ENCODE peak calls at places on chromosomes 16 and 17, in nine cellular contexts. One of them, this sample, is unnamed.
A peak's percentile ranks its signal among the peaks of the same experiment; 100 is the strongest.

GRCh38 chr16:22693670-22694340 is 120.2 kb upstream of the HS3ST2 start:
- DNase-seq in activated T-cell treated with anti-CD3 and anti-CD28 coated beads for 24 hours: no peak
- DNase-seq in LHCN-M2: peak; percentile 70
- DNase-seq in NCI-H1436 treated with DMSO at 0.1 percent for 48 hours: no peak
- DNase-seq in SHP77: no peak
- DNase-seq in mesothelial cell of epicardium: no peak
- DNase-seq in DMS153: no peak
- DNase-seq in activated CD8-positive, alpha-beta T cell treated with anti-CD3 and anti-CD28 coated beads for 36 hours: no peak
- DNase-seq in transverse colon: no peak
- DNase-seq in this sample: no peak

GRCh38 chr16:69600202-69600601 is 34.4 kb downstream of the NFAT5 start:
- DNase-seq in activated T-cell treated with anti-CD3 and anti-CD28 coated beads for 24 hours: no peak
- DNase-seq in LHCN-M2: no peak
- DNase-seq in NCI-H1436 treated with DMSO at 0.1 percent for 48 hours: no peak
- DNase-seq in SHP77: no peak
- DNase-seq in mesothelial cell of epicardium: no peak
- DNase-seq in DMS153: no peak
- DNase-seq in activated CD8-positive, alpha-beta T cell treated with anti-CD3 and anti-CD28 coated beads for 36 hours: no peak
- DNase-seq in transverse colon: no peak
- DNase-seq in this sample: no peak

GRCh38 chr17:3835410-3836229 is 10.4 kb downstream of the NCBP3 start:
- DNase-seq in activated T-cell treated with anti-CD3 and anti-CD28 coated beads for 24 hours: no peak
- DNase-seq in LHCN-M2: peak; percentile 90
- DNase-seq in NCI-H1436 treated with DMSO at 0.1 percent for 48 hours: no peak
- DNase-seq in SHP77: no peak
- DNase-seq in mesothelial cell of epicardium: no peak
- DNase-seq in DMS153: no peak
- DNase-seq in activated CD8-positive, alpha-beta T cell treated with anti-CD3 and anti-CD28 coated beads for 36 hours: no peak
- DNase-seq in transverse colon: no peak
- DNase-seq in this sample: no peak

GRCh38 chr16:75620326-75621169 is 2.5 kb downstream of the ADAT1 start:
- DNase-seq in activated T-cell treated with anti-CD3 and anti-CD28 coated beads for 24 hours: no peak
- DNase-seq in LHCN-M2: no peak
- DNase-seq in NCI-H1436 treated with DMSO at 0.1 percent for 48 hours: no peak
- DNase-seq in SHP77: no peak
- DNase-seq in mesothelial cell of epicardium: no peak
- DNase-seq in DMS153: no peak
- DNase-seq in activated CD8-positive, alpha-beta T cell treated with anti-CD3 and anti-CD28 coated beads for 36 hours: peak; percentile 70
- DNase-seq in transverse colon: peak; percentile 14
- DNase-seq in this sample: no peak

GRCh38 chr17:28623696-28624095 is 9.7 kb upstream of the RSKR start:
- DNase-seq in activated T-cell treated with anti-CD3 and anti-CD28 coated beads for 24 hours: no peak
- DNase-seq in LHCN-M2: no peak
- DNase-seq in NCI-H1436 treated with DMSO at 0.1 percent for 48 hours: no peak
- DNase-seq in SHP77: no peak
- DNase-seq in mesothelial cell of epicardium: no peak
- DNase-seq in DMS153: no peak
- DNase-seq in activated CD8-positive, alpha-beta T cell treated with anti-CD3 and anti-CD28 coated beads for 36 hours: no peak
- DNase-seq in transverse colon: no peak
- DNase-seq in this sample: no peak

GRCh38 chr16:31134625-31135534 is 647 bp downstream of the PRSS8 start:
- DNase-seq in activated T-cell treated with anti-CD3 and anti-CD28 coated beads for 24 hours: no peak
- DNase-seq in LHCN-M2: no peak
- DNase-seq in NCI-H1436 treated with DMSO at 0.1 percent for 48 hours: no peak
- DNase-seq in SHP77: no peak
- DNase-seq in mesothelial cell of epicardium: no peak
- DNase-seq in DMS153: peak; percentile 37
- DNase-seq in activated CD8-positive, alpha-beta T cell treated with anti-CD3 and anti-CD28 coated beads for 36 hours: no peak
- DNase-seq in transverse colon: peak; percentile 77
- DNase-seq in this sample: no peak

GRCh38 chr16:47143677-47144558 is at the start of gene NETO2:
- DNase-seq in activated T-cell treated with anti-CD3 and anti-CD28 coated beads for 24 hours: peak; percentile 57
- DNase-seq in LHCN-M2: peak; percentile 47
- DNase-seq in NCI-H1436 treated with DMSO at 0.1 percent for 48 hours: no peak
- DNase-seq in SHP77: peak; percentile 82
- DNase-seq in mesothelial cell of epicardium: peak; percentile 39
- DNase-seq in DMS153: no peak
- DNase-seq in activated CD8-positive, alpha-beta T cell treated with anti-CD3 and anti-CD28 coated beads for 36 hours: peak; percentile 56
- DNase-seq in transverse colon: peak; percentile 66
- DNase-seq in this sample: peak; percentile 56

GRCh38 chr17:78563189-78564145 is 13.7 kb downstream of the DNAH17 start:
- DNase-seq in activated T-cell treated with anti-CD3 and anti-CD28 coated beads for 24 hours: no peak
- DNase-seq in LHCN-M2: no peak
- DNase-seq in NCI-H1436 treated with DMSO at 0.1 percent for 48 hours: no peak
- DNase-seq in SHP77: no peak
- DNase-seq in mesothelial cell of epicardium: no peak
- DNase-seq in DMS153: no peak
- DNase-seq in activated CD8-positive, alpha-beta T cell treated with anti-CD3 and anti-CD28 coated beads for 36 hours: no peak
- DNase-seq in transverse colon: no peak
- DNase-seq in this sample: peak; percentile 94

GRCh38 chr17:42832213-42832933 is 824 bp upstream of the PSME3 start:
- DNase-seq in activated T-cell treated with anti-CD3 and anti-CD28 coated beads for 24 hours: peak; percentile 13
- DNase-seq in LHCN-M2: no peak
- DNase-seq in NCI-H1436 treated with DMSO at 0.1 percent for 48 hours: no peak
- DNase-seq in SHP77: no peak
- DNase-seq in mesothelial cell of epicardium: no peak
- DNase-seq in DMS153: no peak
- DNase-seq in activated CD8-positive, alpha-beta T cell treated with anti-CD3 and anti-CD28 coated beads for 36 hours: no peak
- DNase-seq in transverse colon: no peak
- DNase-seq in this sample: no peak

GRCh38 chr17:6323626-6324356 is 111.1 kb downstream of the AIPL1 start:
- DNase-seq in activated T-cell treated with anti-CD3 and anti-CD28 coated beads for 24 hours: no peak
- DNase-seq in LHCN-M2: peak; percentile 45
- DNase-seq in NCI-H1436 treated with DMSO at 0.1 percent for 48 hours: no peak
- DNase-seq in SHP77: no peak
- DNase-seq in mesothelial cell of epicardium: no peak
- DNase-seq in DMS153: peak; percentile 15
- DNase-seq in activated CD8-positive, alpha-beta T cell treated with anti-CD3 and anti-CD28 coated beads for 36 hours: no peak
- DNase-seq in transverse colon: no peak
- DNase-seq in this sample: peak; percentile 8

GRCh38 chr16:57588821-57589220 is 39.6 kb upstream of the ADGRG1 start:
- DNase-seq in activated T-cell treated with anti-CD3 and anti-CD28 coated beads for 24 hours: no peak
- DNase-seq in LHCN-M2: no peak
- DNase-seq in NCI-H1436 treated with DMSO at 0.1 percent for 48 hours: no peak
- DNase-seq in SHP77: no peak
- DNase-seq in mesothelial cell of epicardium: no peak
- DNase-seq in DMS153: no peak
- DNase-seq in activated CD8-positive, alpha-beta T cell treated with anti-CD3 and anti-CD28 coated beads for 36 hours: no peak
- DNase-seq in transverse colon: no peak
- DNase-seq in this sample: no peak

GRCh38 chr17:31313982-31314787 is at the start of gene EVI2B:
- DNase-seq in activated T-cell treated with anti-CD3 and anti-CD28 coated beads for 24 hours: no peak
- DNase-seq in LHCN-M2: peak; percentile 83
- DNase-seq in NCI-H1436 treated with DMSO at 0.1 percent for 48 hours: no peak
- DNase-seq in SHP77: no peak
- DNase-seq in mesothelial cell of epicardium: no peak
- DNase-seq in DMS153: no peak
- DNase-seq in activated CD8-positive, alpha-beta T cell treated with anti-CD3 and anti-CD28 coated beads for 36 hours: peak; percentile 22
- DNase-seq in transverse colon: no peak
- DNase-seq in this sample: no peak

GRCh38 chr17:77995146-77995852 is 36.8 kb downstream of the TNRC6C start:
- DNase-seq in activated T-cell treated with anti-CD3 and anti-CD28 coated beads for 24 hours: peak; percentile 11
- DNase-seq in LHCN-M2: no peak
- DNase-seq in NCI-H1436 treated with DMSO at 0.1 percent for 48 hours: no peak
- DNase-seq in SHP77: no peak
- DNase-seq in mesothelial cell of epicardium: no peak
- DNase-seq in DMS153: no peak
- DNase-seq in activated CD8-positive, alpha-beta T cell treated with anti-CD3 and anti-CD28 coated beads for 36 hours: peak; percentile 42
- DNase-seq in transverse colon: no peak
- DNase-seq in this sample: no peak

GRCh38 chr17:77734371-77735050 is 224.0 kb upstream of the TNRC6C start:
- DNase-seq in activated T-cell treated with anti-CD3 and anti-CD28 coated beads for 24 hours: no peak
- DNase-seq in LHCN-M2: peak; percentile 4
- DNase-seq in NCI-H1436 treated with DMSO at 0.1 percent for 48 hours: peak; percentile 82
- DNase-seq in SHP77: peak; percentile 93
- DNase-seq in mesothelial cell of epicardium: peak; percentile 84
- DNase-seq in DMS153: peak; percentile 77
- DNase-seq in activated CD8-positive, alpha-beta T cell treated with anti-CD3 and anti-CD28 coated beads for 36 hours: no peak
- DNase-seq in transverse colon: peak; percentile 78
- DNase-seq in this sample: peak; percentile 63

This sample was measured in SJCRH30.